ENCODE peak calls at places on chromosome 20, in nine cellular contexts. A, Z, Y, S, X, W, Q, M and K are unnamed samples.

GRCh38 chr20:13430346-13431002 is 208.3 kb downstream of the TASP1 start:
- DNase-seq in Z (no peak), Q (no peak), M (no peak), A (no peak), S (no peak), X (no peak), W (no peak), Y (no peak), K (peak)

GRCh38 chr20:41185013-41185757 is 47.8 kb downstream of the PLCG1 start:
- DNase-seq in W (no peak), Q (no peak), Z (no peak), X (no peak), Y (no peak), A (no peak), S (no peak), M (no peak), K (no peak)

GRCh38 chr20:37081717-37082289 is 14.0 kb downstream of the RBL1 start:
- DNase-seq in Y (peak), X (no peak), W (peak), Q (no peak), A (no peak), S (no peak), Z (no peak), M (no peak), K (peak)

GRCh38 chr20:57457243-57457761 is 66.1 kb downstream of the RBM38 start:
- DNase-seq in W (no peak), Z (no peak), A (no peak), S (no peak), X (no peak), Y (no peak), M (no peak), Q (no peak), K (peak)

GRCh38 chr20:46112430-46113020 is 5.6 kb upstream of the CD40 start:
- DNase-seq in M (no peak), Z (no peak), A (no peak), Y (no peak), S (no peak), Q (no peak), W (no peak), X (no peak), K (no peak)

GRCh38 chr20:19241440-19241839 is 29.0 kb downstream of the SLC24A3 start:
- DNase-seq in X (no peak), A (no peak), M (no peak), Q (no peak), Z (no peak), S (no peak), Y (no peak), W (no peak), K (no peak)

GRCh38 chr20:36384022-36384619 is 78.0 kb downstream of the DLGAP4 start:
- DNase-seq in Y (peak), X (no peak), Q (peak), Z (no peak), M (peak), A (peak), W (peak), S (peak), K (peak)

GRCh38 chr20:57440678-57441509 is 49.7 kb downstream of the RBM38 start:
- DNase-seq in W (no peak), Y (no peak), Z (peak), Q (no peak), M (no peak), A (no peak), X (no peak), S (no peak), K (no peak)

GRCh38 chr20:51586005-51586440 is 43.5 kb upstream of the NFATC2 start:
- DNase-seq in Q (peak), M (peak), S (no peak), W (no peak), Z (no peak), A (no peak), X (no peak), Y (no peak), K (peak)

GRCh38 chr20:63966172-63966943 is 3.4 kb downstream of the ZNF512B start:
- DNase-seq in A (no peak), Y (no peak), M (no peak), X (no peak), Q (no peak), W (no peak), S (no peak), Z (no peak), K (no peak)

GRCh38 chr20:57040924-57041323 is 225.5 kb downstream of the BMP7 start:
- DNase-seq in S (no peak), X (no peak), Z (no peak), Q (no peak), A (no peak), W (no peak), Y (no peak), M (peak), K (peak)

GRCh38 chr20:46114449-46114848 is 3.7 kb upstream of the CD40 start:
- DNase-seq in Y (no peak), S (no peak), X (no peak), W (no peak), M (no peak), A (no peak), Q (no peak), Z (no peak), K (no peak)